ENCODE peak calls at places on chromosomes 5 and 9, in four cellular contexts. D, R, E and Z are unnamed samples.

GRCh38 chr5:14443665-14444064 is 137.9 kb upstream of the OTULINL start:
- DNase-seq in D (no peak), R (no peak), E (no peak), Z (no peak)

GRCh38 chr5:94021246-94021645 is 279.8 kb upstream of the POU5F2 start:
- DNase-seq in D (no peak), R (no peak), E (peak), Z (peak)

GRCh38 chr5:56147679-56148230 is 85.4 kb downstream of the ANKRD55 start:
- DNase-seq in D (no peak), R (no peak), E (no peak), Z (no peak)

GRCh38 chr9:126420643-126421564 is 94.3 kb downstream of the MVB12B start:
- DNase-seq in D (no peak), R (no peak), E (peak), Z (no peak)

GRCh38 chr5:83107692-83108410 is 30.5 kb downstream of the XRCC4 start:
- DNase-seq in D (no peak), R (no peak), E (no peak), Z (no peak)

GRCh38 chr5:31193591-31194457 is at the start of gene CDH6:
- DNase-seq in D (no peak), R (no peak), E (peak), Z (peak)

GRCh38 chr5:150485770-150486401 is 22.0 kb upstream of the NDST1 start:
- DNase-seq in D (no peak), R (peak), E (peak), Z (peak)

GRCh38 chr5:139064613-139065012 is 133.6 kb downstream of the SIL1 start:
- DNase-seq in D (no peak), R (no peak), E (no peak), Z (no peak)

GRCh38 chr5:143119301-143119769 is 284.2 kb downstream of the NR3C1 start:
- DNase-seq in D (no peak), R (no peak), E (no peak), Z (no peak)

GRCh38 chr9:136995772-136996308 is 528 bp downstream of the CLIC3 start:
- DNase-seq in D (no peak), R (no peak), E (no peak), Z (no peak)

GRCh38 chr9:34546834-34547827 is 24.3 kb upstream of the ENHO start:
- DNase-seq in D (no peak), R (peak), E (peak), Z (peak)

GRCh38 chr9:114121445-114122151 is 22.5 kb upstream of the KIF12 start:
- DNase-seq in D (no peak), R (no peak), E (no peak), Z (no peak)

GRCh38 chr5:92909545-92909962 is 671.5 kb downstream of the NR2F1-AS1 start:
- DNase-seq in D (no peak), R (no peak), E (peak), Z (peak)

GRCh38 chr9:88781500-88782391 is 209.5 kb upstream of the S1PR3 start:
- DNase-seq in D (no peak), R (peak), E (peak), Z (peak)

GRCh38 chr5:55300890-55301289 is 6.6 kb downstream of the DHX29 start:
- DNase-seq in D (no peak), R (no peak), E (no peak), Z (no peak)

GRCh38 chr9:111937781-111938426 is 41.3 kb downstream of the UGCG start:
- DNase-seq in D (peak), R (no peak), E (no peak), Z (no peak)

GRCh38 chr5:136810198-136810823 is 445.0 kb upstream of the TRPC7 start:
- DNase-seq in D (no peak), R (no peak), E (no peak), Z (no peak)

GRCh38 chr5:84379749-84380148 is 4.9 kb downstream of the EDIL3 start:
- DNase-seq in D (no peak), R (no peak), E (no peak), Z (no peak)

DNA sequence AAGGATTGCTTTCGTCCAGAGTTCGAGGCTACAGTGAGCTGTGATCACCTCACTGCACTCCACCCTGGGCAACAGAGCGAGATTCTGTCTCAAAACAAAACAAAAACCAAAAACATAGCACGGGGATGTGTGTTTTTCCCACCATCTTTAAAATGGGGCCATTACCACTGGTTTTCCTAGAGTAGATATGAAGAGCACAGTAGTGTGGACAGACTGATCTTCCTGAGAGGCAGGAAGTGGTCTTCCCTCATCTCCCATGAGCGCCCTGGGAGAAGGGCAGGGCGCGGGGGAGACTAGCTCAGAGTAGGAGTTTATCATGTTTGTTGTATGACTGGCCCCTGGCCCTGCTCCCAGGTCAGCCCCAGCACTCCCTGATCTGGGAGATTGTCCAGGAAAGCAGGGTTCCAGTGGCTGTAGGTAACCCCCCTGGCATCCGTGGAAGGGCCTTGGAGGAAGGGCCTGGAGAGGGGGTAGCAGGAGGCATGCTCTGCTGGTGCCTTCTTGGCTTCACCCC is 2.3 kb downstream of the SUSD3 start:
- DNase-seq in D (peak), R (peak), E (peak), Z (no peak)
- TF ChIP-seq RCOR1 in D (no peak), R (no peak), E (no peak), Z (no peak)

GRCh38 chr9:128818099-128818838 is at the start of gene ENDOG:
- DNase-seq in D (peak), R (peak), E (peak), Z (peak)
- TF ChIP-seq REST in D (no peak), R (no peak), E (no peak), Z (peak)

GRCh38 chr9:19409406-19410194 is 791 bp downstream of the ACER2 start:
- DNase-seq in D (no peak), R (peak), E (peak), Z (peak)
- TF ChIP-seq RCOR1 in D (no peak), R (no peak), E (no peak), Z (no peak)

DNA sequence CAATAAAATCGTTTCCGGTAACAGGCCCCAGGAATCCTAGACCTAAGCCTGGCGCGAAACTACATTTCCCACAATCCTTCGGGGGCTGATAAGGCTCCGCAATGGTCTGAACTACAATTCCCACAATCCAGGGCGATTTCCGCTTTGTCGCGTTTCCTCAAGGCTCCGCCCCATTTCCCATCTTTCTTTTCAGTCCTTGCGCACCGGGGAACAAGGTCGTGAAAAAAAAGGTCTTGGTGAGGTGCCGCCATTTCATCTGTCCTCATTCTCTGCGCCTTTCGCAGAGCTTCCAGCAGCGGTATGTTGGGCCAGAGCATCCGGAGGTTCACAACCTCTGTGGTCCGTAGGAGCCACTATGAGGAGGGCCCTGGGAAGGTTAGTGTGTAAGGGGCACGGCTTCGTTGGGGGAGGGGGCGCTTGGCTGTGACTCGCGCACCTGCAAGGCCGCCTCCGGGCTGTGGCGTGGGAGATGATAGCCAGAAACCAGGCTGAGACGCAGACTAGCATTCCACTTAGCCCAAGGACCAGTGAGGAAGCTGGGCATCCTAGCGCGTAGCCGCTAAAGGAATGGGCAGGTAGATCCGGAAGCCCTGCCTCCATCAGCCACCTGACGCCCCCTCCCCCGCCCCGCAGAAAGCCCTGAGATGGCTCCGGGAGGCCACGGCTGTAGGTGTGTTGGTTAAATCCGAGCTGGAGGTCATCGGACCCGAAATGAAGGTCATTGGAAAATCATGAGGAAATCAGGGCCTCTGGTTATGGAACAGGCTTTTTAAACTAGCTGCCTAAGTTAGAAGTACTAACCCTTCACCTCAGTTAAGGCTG is at the start of gene COX7C:
- DNase-seq in D (peak), R (peak), E (peak), Z (peak)
- TF ChIP-seq REST in D (no peak), R (peak), E (no peak), Z (peak)

GRCh38 chr5:168027002-168027401 is 264.4 kb upstream of the WWC1 start:
- DNase-seq in D (no peak), R (no peak), E (no peak), Z (no peak)

GRCh38 chr5:168020522-168021294 is 270.7 kb upstream of the WWC1 start:
- DNase-seq in D (no peak), R (no peak), E (no peak), Z (no peak)

GRCh38 chr5:168022761-168023160 is 268.7 kb upstream of the WWC1 start:
- DNase-seq in D (no peak), R (no peak), E (no peak), Z (peak)

GRCh38 chr5:168017313-168017712 is 274.1 kb upstream of the WWC1 start:
- DNase-seq in D (no peak), R (no peak), E (no peak), Z (no peak)

DNA sequence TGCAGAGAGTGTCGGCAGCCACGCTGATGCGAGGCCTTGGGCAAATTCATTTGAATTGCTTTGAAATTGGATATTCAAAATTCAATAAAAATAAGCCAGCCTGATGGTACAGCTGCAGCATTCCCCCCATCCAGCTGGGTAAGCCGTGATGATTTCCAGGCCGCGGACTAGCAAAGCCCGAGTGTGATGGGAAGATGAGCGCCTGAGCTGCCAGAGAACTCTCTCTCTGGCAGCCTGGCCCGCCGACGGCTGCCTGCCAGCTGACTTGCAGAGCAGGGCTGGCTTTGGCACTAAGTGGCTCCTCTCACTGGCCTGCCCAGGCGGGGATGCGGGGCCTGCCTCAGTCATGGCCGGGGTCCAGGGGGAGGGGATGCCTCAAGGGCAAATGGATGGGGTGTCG is 268.3 kb upstream of the WWC1 start:
- DNase-seq in D (no peak), R (no peak), E (no peak), Z (peak)
- TF ChIP-seq RCOR1 in D (no peak), R (no peak), E (no peak), Z (peak)

GRCh38 chr5:109936091-109936490 is 246.4 kb downstream of the MAN2A1 start:
- DNase-seq in D (no peak), R (no peak), E (no peak), Z (no peak)
- TF ChIP-seq REST in D (no peak), R (no peak), E (no peak), Z (no peak)